ENCODE peak calls at places on chromosomes 2 and 18, in eight cellular contexts. R is A673, F is hepatocyte, W is lower leg skin, G is sigmoid colon, M is foreskin fibroblast, E is fibroblast of lung, Y is spleen. Z is an unnamed sample.

GRCh38 chr18:46419391-46420141 is 237.5 kb downstream of the LOXHD1 start:
- DNase-seq in R (no peak), F (no peak), W (no peak), G (no peak), M (no peak), E (no peak), Y (no peak), Z (no peak)

GRCh38 chr2:160491922-160492371 is 1.7 kb downstream of the RBMS1 start:
- DNase-seq in R (peak), F (peak), W (peak), G (no peak), M (peak), E (peak), Y (no peak), Z (peak)

GRCh38 chr2:19769513-19769912 is 132.3 kb downstream of the TTC32 start:
- DNase-seq in R (peak), F (no peak), W (no peak), G (no peak), M (no peak), E (no peak), Y (no peak), Z (no peak)

GRCh38 chr2:233799716-233800115 is 21.6 kb downstream of the MROH2A start:
- DNase-seq in R (no peak), F (no peak), W (no peak), G (no peak), M (no peak), E (no peak), Y (no peak), Z (no peak)

GRCh38 chr2:205047273-205047839 is 502.1 kb downstream of the PARD3B start:
- DNase-seq in R (peak), F (no peak), W (no peak), G (no peak), M (no peak), E (no peak), Y (no peak), Z (no peak)

GRCh38 chr2:235527806-235528480 is 34.1 kb downstream of the AGAP1 start:
- DNase-seq in R (no peak), F (no peak), W (no peak), G (no peak), M (no peak), E (no peak), Y (no peak), Z (no peak)

GRCh38 chr2:236166157-236166780 is 1.9 kb downstream of the GBX2 start:
- DNase-seq in R (no peak), F (no peak), W (no peak), G (no peak), M (no peak), E (no peak), Y (peak), Z (no peak)

GRCh38 chr2:45932278-45932975 is 281.0 kb downstream of the PRKCE start:
- DNase-seq in R (no peak), F (no peak), W (no peak), G (no peak), M (no peak), E (peak), Y (no peak), Z (no peak)

GRCh38 chr18:7844418-7844817 is 277.3 kb downstream of the PTPRM start:
- DNase-seq in R (no peak), F (no peak), W (no peak), G (no peak), M (no peak), E (peak), Y (no peak), Z (no peak)

GRCh38 chr2:98234763-98235162 is 111.5 kb upstream of the CNGA3 start:
- DNase-seq in R (no peak), F (no peak), W (no peak), G (no peak), M (no peak), E (no peak), Y (no peak), Z (no peak)

GRCh38 chr2:120436885-120437603 is 91.1 kb downstream of the INHBB start:
- DNase-seq in R (peak), F (peak), W (no peak), G (no peak), M (no peak), E (peak), Y (peak), Z (no peak)

GRCh38 chr2:66508358-66509071 is 73.6 kb downstream of the MEIS1 start:
- DNase-seq in R (no peak), F (no peak), W (no peak), G (no peak), M (no peak), E (peak), Y (no peak), Z (no peak)

GRCh38 chr2:203790134-203790533 is 77.4 kb upstream of the CTLA4 start:
- DNase-seq in R (no peak), F (no peak), W (no peak), G (no peak), M (peak), E (peak), Y (no peak), Z (no peak)

GRCh38 chr2:96946625-96947024 is 39.8 kb downstream of the FAM178B start:
- DNase-seq in R (no peak), F (no peak), W (no peak), G (no peak), M (no peak), E (no peak), Y (peak), Z (no peak)

GRCh38 chr2:44433841-44434240 is 72.1 kb downstream of the CAMKMT start:
- DNase-seq in R (no peak), F (no peak), W (no peak), G (no peak), M (no peak), E (no peak), Y (no peak), Z (no peak)

GRCh38 chr18:75215663-75216062 is 5.1 kb downstream of the TSHZ1 start:
- DNase-seq in R (no peak), F (no peak), W (no peak), G (no peak), M (no peak), E (no peak), Y (no peak), Z (no peak)

GRCh38 chr2:135785032-135785431 is 43.4 kb downstream of the UBXN4 start:
- DNase-seq in R (no peak), F (no peak), W (no peak), G (no peak), M (no peak), E (no peak), Y (no peak), Z (no peak)

GRCh38 chr2:167592441-167592840 is 655.0 kb downstream of the STK39 start:
- DNase-seq in R (peak), F (no peak), W (no peak), G (no peak), M (no peak), E (no peak), Y (no peak), Z (no peak)

GRCh38 chr2:167599228-167599627 is 648.2 kb downstream of the STK39 start:
- DNase-seq in R (no peak), F (no peak), W (no peak), G (no peak), M (no peak), E (no peak), Y (no peak), Z (no peak)

GRCh38 chr2:167596072-167596471 is 651.3 kb downstream of the STK39 start:
- DNase-seq in R (no peak), F (no peak), W (no peak), G (no peak), M (no peak), E (no peak), Y (no peak), Z (no peak)

DNA sequence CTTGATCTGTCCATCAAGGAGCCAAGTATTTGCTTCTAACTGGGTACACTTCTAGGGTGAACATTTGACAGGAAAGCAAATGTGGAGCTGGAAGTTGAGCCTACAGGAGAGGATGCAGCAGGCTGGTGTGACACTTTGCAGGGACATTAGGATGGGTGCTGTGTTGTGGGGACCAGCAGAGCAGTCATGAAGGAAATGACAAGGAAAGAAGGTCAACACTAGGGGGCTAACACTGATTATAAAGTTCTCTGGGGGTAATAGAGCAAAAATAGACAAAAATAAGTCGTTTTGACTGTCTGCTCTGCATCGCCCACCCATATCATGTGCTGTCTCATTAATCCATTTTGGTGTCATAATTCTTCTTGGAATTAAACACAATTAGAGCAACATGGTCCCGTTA is 652.4 kb downstream of the STK39 start:
- DNase-seq in R (no peak), F (no peak), W (no peak), G (no peak), M (no peak), E (no peak), Y (no peak), Z (no peak)
- TF ChIP-seq CTCF in R (no peak), F (no peak), W (no peak), G (no peak), M (no peak), E (no peak), Y (no peak), Z (no peak)

GRCh38 chr2:177031435-177032222 is 181.0 kb upstream of the HNRNPA3 start:
- DNase-seq in R (no peak), F (no peak), W (no peak), G (no peak), M (no peak), E (no peak), Y (no peak), Z (no peak)

GRCh38 chr2:177029075-177029474 is 183.5 kb upstream of the HNRNPA3 start:
- DNase-seq in R (no peak), F (no peak), W (no peak), G (no peak), M (no peak), E (no peak), Y (no peak), Z (no peak)

GRCh38 chr2:177028296-177028695 is 184.3 kb upstream of the HNRNPA3 start:
- DNase-seq in R (no peak), F (no peak), W (no peak), G (no peak), M (no peak), E (no peak), Y (no peak), Z (no peak)

GRCh38 chr2:177029501-177029900 is 183.1 kb upstream of the HNRNPA3 start:
- DNase-seq in R (no peak), F (no peak), W (no peak), G (no peak), M (no peak), E (no peak), Y (no peak), Z (no peak)

GRCh38 chr2:177030391-177031000 is 182.1 kb upstream of the HNRNPA3 start:
- DNase-seq in R (peak), F (no peak), W (no peak), G (no peak), M (no peak), E (no peak), Y (no peak), Z (no peak)
- H3K4me3 ChIP-seq in R (no peak), F (no peak), W (no peak), G (no peak), M (no peak), E (no peak), Y (no peak), Z (no peak)

GRCh38 chr2:217975626-217976025 is 27.2 kb downstream of the TNS1 start:
- DNase-seq in R (no peak), F (no peak), W (no peak), G (peak), M (no peak), E (no peak), Y (peak), Z (no peak)
- TF ChIP-seq CTCF in R (no peak), F (no peak), W (no peak), G (no peak), M (no peak), E (no peak), Y (no peak), Z (no peak)

DNA sequence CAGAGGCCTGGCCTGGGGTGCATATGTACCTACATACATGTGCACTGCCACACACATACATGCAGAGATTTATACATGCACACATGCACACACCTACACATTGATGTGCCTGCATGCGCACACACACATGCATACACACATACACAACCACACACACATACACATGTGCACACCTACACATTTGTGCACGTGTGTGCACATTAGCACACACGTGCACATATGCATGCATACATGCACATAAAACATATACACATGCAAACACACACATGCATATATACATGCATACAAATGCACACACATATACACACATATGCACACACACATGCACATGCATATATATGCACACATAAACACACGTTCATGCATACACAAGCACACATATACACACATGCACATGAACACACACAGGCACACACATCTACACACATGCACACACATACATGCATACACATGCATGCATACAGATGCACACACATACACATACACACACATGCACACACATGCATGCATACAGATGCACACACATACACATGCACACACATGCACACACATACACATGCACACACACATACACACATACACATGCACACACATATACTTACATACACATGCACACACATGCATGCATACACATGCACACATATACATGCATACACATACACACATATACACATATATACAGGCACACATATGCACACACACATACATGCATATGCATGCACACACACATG is 23.6 kb upstream of the OTOS start:
- DNase-seq in R (no peak), F (no peak), W (no peak), G (no peak), M (no peak), E (no peak), Y (no peak), Z (no peak)
- H3K4me3 ChIP-seq in R (no peak), F (no peak), W (no peak), G (no peak), M (no peak), E (no peak), Y (no peak), Z (no peak)

GRCh38 chr2:238772635-238773297 is 75.1 kb upstream of the TWIST2 start:
- DNase-seq in R (no peak), F (no peak), W (no peak), G (no peak), M (no peak), E (no peak), Y (no peak), Z (no peak)

GRCh38 chr2:238774980-238775509 is 72.8 kb upstream of the TWIST2 start:
- DNase-seq in R (no peak), F (no peak), W (no peak), G (no peak), M (no peak), E (no peak), Y (no peak), Z (no peak)

GRCh38 chr2:238771639-238772038 is 76.2 kb upstream of the TWIST2 start:
- DNase-seq in R (no peak), F (no peak), W (no peak), G (no peak), M (no peak), E (no peak), Y (no peak), Z (no peak)

GRCh38 chr2:238773472-238773871 is 74.4 kb upstream of the TWIST2 start:
- DNase-seq in R (no peak), F (no peak), W (no peak), G (no peak), M (no peak), E (no peak), Y (no peak), Z (no peak)

GRCh38 chr2:238771193-238771592 is 76.7 kb upstream of the TWIST2 start:
- DNase-seq in R (peak), F (peak), W (no peak), G (no peak), M (no peak), E (peak), Y (no peak), Z (no peak)
- TF ChIP-seq CTCF in R (peak), F (peak), W (no peak), G (no peak), M (peak), E (peak), Y (no peak), Z (peak)